ENCODE peak calls at places on chromosomes 11 and 22, in nine cellular contexts. P is AG09309; A is NCI-H146; U is SW 1271; Z is type B pancreatic cell; Q is stimulated activated CD4-positive, alpha-beta T cell treated with anti-CD3 and anti-CD28 coated beads, Interleukin-12 subunit alpha, Interleukin-12 subunit beta, amount 100 ng/mL, for 48 hours; C is adrenal gland; Y is activated naive CD4-positive, alpha-beta T cell treated with Interleukin-2 at 50 U/mL for 16 hours; G is ACHN. K is an unnamed sample.

GRCh38 chr11:44609028-44609782 is 43.7 kb downstream of the CD82 start:
- DNase-seq in P (no peak), A (no peak), U (no peak), Z (no peak), Q (no peak), C (no peak), Y (peak), G (no peak), K (no peak)

GRCh38 chr11:92413757-92414513 is 189.3 kb downstream of the FAT3 start:
- DNase-seq in P (no peak), A (no peak), U (no peak), Z (no peak), Q (no peak), C (no peak), Y (no peak), G (no peak), K (no peak)

GRCh38 chr11:24496728-24497396 is at the start of gene LUZP2:
- DNase-seq in P (no peak), A (peak), U (no peak), Z (peak), Q (no peak), C (peak), Y (no peak), G (peak), K (peak)

GRCh38 chr11:2096001-2096918 is 42.9 kb downstream of the IGF2 start:
- DNase-seq in P (no peak), A (no peak), U (no peak), Z (no peak), Q (no peak), C (no peak), Y (no peak), G (no peak), K (no peak)

GRCh38 chr22:27348634-27349033 is 452.9 kb downstream of the MN1 start:
- DNase-seq in P (peak), A (no peak), U (no peak), Z (no peak), Q (no peak), C (no peak), Y (no peak), G (peak), K (peak)

GRCh38 chr22:41364955-41365354 is 16.8 kb upstream of the TEF start:
- DNase-seq in P (no peak), A (peak), U (no peak), Z (no peak), Q (no peak), C (no peak), Y (no peak), G (no peak), K (no peak)

GRCh38 chr11:28730336-28730735 is 622.1 kb downstream of the METTL15 start:
- DNase-seq in P (no peak), A (no peak), U (no peak), Z (no peak), Q (no peak), C (no peak), Y (no peak), G (no peak), K (peak)

GRCh38 chr11:69982675-69983570 is 95.2 kb upstream of the ANO1 start:
- DNase-seq in P (no peak), A (no peak), U (no peak), Z (no peak), Q (no peak), C (no peak), Y (no peak), G (no peak), K (no peak)

GRCh38 chr11:12625438-12626071 is 48.7 kb upstream of the TEAD1 start:
- DNase-seq in P (peak), A (no peak), U (no peak), Z (no peak), Q (no peak), C (no peak), Y (no peak), G (no peak), K (peak)

GRCh38 chr22:42281706-42282251 is 11.3 kb upstream of the TCF20 start:
- DNase-seq in P (no peak), A (no peak), U (no peak), Z (no peak), Q (no peak), C (no peak), Y (no peak), G (no peak), K (no peak)

GRCh38 chr22:45334068-45334467 is 24.3 kb downstream of the FAM118A start:
- DNase-seq in P (peak), A (no peak), U (no peak), Z (no peak), Q (no peak), C (no peak), Y (no peak), G (no peak), K (peak)

GRCh38 chr11:26846222-26846621 is 124.4 kb upstream of the SLC5A12 start:
- DNase-seq in P (no peak), A (no peak), U (no peak), Z (no peak), Q (no peak), C (no peak), Y (no peak), G (no peak), K (no peak)

GRCh38 chr11:16086229-16086628 is 270.1 kb downstream of the SOX6 start:
- DNase-seq in P (no peak), A (no peak), U (no peak), Z (no peak), Q (no peak), C (no peak), Y (no peak), G (no peak), K (no peak)

GRCh38 chr22:23823331-23823791 is 15.4 kb downstream of the DERL3 start:
- DNase-seq in P (no peak), A (no peak), U (no peak), Z (no peak), Q (no peak), C (peak), Y (no peak), G (no peak), K (no peak)

GRCh38 chr11:46537121-46537520 is 56.7 kb downstream of the AMBRA1 start:
- DNase-seq in P (no peak), A (no peak), U (no peak), Z (no peak), Q (no peak), C (no peak), Y (no peak), G (peak), K (no peak)

GRCh38 chr22:38707346-38707745 is 1.6 kb downstream of the GTPBP1 start:
- DNase-seq in P (no peak), A (no peak), U (no peak), Z (no peak), Q (no peak), C (no peak), Y (no peak), G (peak), K (peak)

GRCh38 chr11:41534861-41535260 is 75.4 kb upstream of the LRRC4C start:
- DNase-seq in P (no peak), A (no peak), U (no peak), Z (no peak), Q (no peak), C (no peak), Y (no peak), G (no peak), K (no peak)

GRCh38 chr22:21865041-21865440 is 2.4 kb downstream of the MAPK1 start:
- DNase-seq in P (peak), A (no peak), U (no peak), Z (no peak), Q (no peak), C (peak), Y (peak), G (peak), K (peak)

GRCh38 chr11:102306048-102306575 is 11.2 kb upstream of the BIRC3 start:
- DNase-seq in P (no peak), A (peak), U (no peak), Z (no peak), Q (no peak), C (no peak), Y (no peak), G (no peak), K (peak)

GRCh38 chr11:36452987-36453386 is 57.1 kb downstream of the TRAF6 start:
- DNase-seq in P (no peak), A (no peak), U (no peak), Z (no peak), Q (no peak), C (no peak), Y (no peak), G (no peak), K (no peak)

GRCh38 chr22:45042263-45042662 is 32.5 kb upstream of the PHF21B start:
- DNase-seq in P (no peak), A (no peak), U (no peak), Z (no peak), Q (no peak), C (no peak), Y (no peak), G (no peak), K (no peak)

GRCh38 chr22:36419177-36419911 is 31.6 kb upstream of the MYH9 start:
- DNase-seq in P (no peak), A (peak), U (no peak), Z (no peak), Q (no peak), C (peak), Y (no peak), G (no peak), K (peak)

GRCh38 chr11:94125408-94126120 is 3.1 kb upstream of the PANX1 start:
- DNase-seq in P (no peak), A (no peak), U (no peak), Z (no peak), Q (no peak), C (no peak), Y (no peak), G (no peak), K (no peak)

GRCh38 chr11:109934151-109934550 is 159.0 kb upstream of the ZC3H12C start:
- DNase-seq in P (no peak), A (no peak), U (no peak), Z (no peak), Q (no peak), C (no peak), Y (no peak), G (no peak), K (no peak)

GRCh38 chr11:80103149-80103859 is 662.5 kb upstream of the TENM4 start:
- DNase-seq in P (peak), A (no peak), U (peak), Z (no peak), Q (no peak), C (no peak), Y (no peak), G (peak), K (peak)

GRCh38 chr11:128764617-128765095 is 70.8 kb downstream of the FLI1 start:
- DNase-seq in P (no peak), A (peak), U (no peak), Z (no peak), Q (no peak), C (no peak), Y (no peak), G (no peak), K (no peak)

GRCh38 chr11:130159657-130160459 is at the start of gene ST14:
- DNase-seq in P (no peak), A (peak), U (no peak), Z (no peak), Q (no peak), C (no peak), Y (no peak), G (no peak), K (peak)

GRCh38 chr11:105670811-105671210 is 60.9 kb downstream of the GRIA4 start:
- DNase-seq in P (no peak), A (no peak), U (no peak), Z (no peak), Q (no peak), C (no peak), Y (no peak), G (peak), K (peak)

GRCh38 chr11:75577198-75577597 is 15.1 kb downstream of the SERPINH1 start:
- DNase-seq in P (no peak), A (peak), U (no peak), Z (no peak), Q (no peak), C (peak), Y (peak), G (no peak), K (no peak)

GRCh38 chr11:60929774-60930173 is 5.5 kb downstream of the TMEM132A start:
- DNase-seq in P (no peak), A (no peak), U (no peak), Z (no peak), Q (no peak), C (no peak), Y (no peak), G (no peak), K (no peak)

GRCh38 chr11:60947666-60948065 is 4.3 kb downstream of the SLC15A3 start:
- DNase-seq in P (no peak), A (no peak), U (no peak), Z (no peak), Q (no peak), C (no peak), Y (no peak), G (no peak), K (no peak)

K was measured in epithelial cell of esophagus.